ENCODE peak calls at places on chromosomes 6 and 20, in five cellular contexts. J is CD8-positive, alpha-beta T cell; D is astrocyte; Q is left lung; H is sigmoid colon. F is an unnamed sample.

GRCh38 chr6:43644940-43645612 is at the start of gene RSPH9:
- DNase-seq in J (peak; percentile 69), D (peak; percentile 55), Q (peak; percentile 95), H (peak; percentile 83), F (peak; percentile 72)

GRCh38 chr20:17809714-17810631 is 110.2 kb downstream of the BANF2 start:
- DNase-seq in J (no peak), D (no peak), Q (no peak), H (peak; percentile 49), F (no peak)

GRCh38 chr20:23233341-23233740 is 117.2 kb upstream of the NXT1 start:
- DNase-seq in J (no peak), D (no peak), Q (no peak), H (no peak), F (no peak)

GRCh38 chr6:26532699-26533523 is 5.3 kb upstream of the HMGN4 start:
- DNase-seq in J (peak; percentile 83), D (peak; percentile 73), Q (no peak), H (peak; percentile 96), F (peak; percentile 86)

GRCh38 chr6:56246941-56247653 is at the start of gene COL21A1:
- DNase-seq in J (no peak), D (no peak), Q (peak; percentile 79), H (peak; percentile 81), F (peak; percentile 58)

GRCh38 chr6:130743175-130743574 is 84.0 kb upstream of the SMLR1 start:
- DNase-seq in J (no peak), D (no peak), Q (no peak), H (no peak), F (no peak)

GRCh38 chr6:105077592-105078463 is 102.0 kb downstream of the POPDC3 start:
- DNase-seq in J (no peak), D (peak; percentile 18), Q (no peak), H (no peak), F (no peak)

GRCh38 chr20:41047975-41048305 is 19.3 kb downstream of the TOP1 start:
- DNase-seq in J (no peak), D (no peak), Q (no peak), H (no peak), F (no peak)

DNA sequence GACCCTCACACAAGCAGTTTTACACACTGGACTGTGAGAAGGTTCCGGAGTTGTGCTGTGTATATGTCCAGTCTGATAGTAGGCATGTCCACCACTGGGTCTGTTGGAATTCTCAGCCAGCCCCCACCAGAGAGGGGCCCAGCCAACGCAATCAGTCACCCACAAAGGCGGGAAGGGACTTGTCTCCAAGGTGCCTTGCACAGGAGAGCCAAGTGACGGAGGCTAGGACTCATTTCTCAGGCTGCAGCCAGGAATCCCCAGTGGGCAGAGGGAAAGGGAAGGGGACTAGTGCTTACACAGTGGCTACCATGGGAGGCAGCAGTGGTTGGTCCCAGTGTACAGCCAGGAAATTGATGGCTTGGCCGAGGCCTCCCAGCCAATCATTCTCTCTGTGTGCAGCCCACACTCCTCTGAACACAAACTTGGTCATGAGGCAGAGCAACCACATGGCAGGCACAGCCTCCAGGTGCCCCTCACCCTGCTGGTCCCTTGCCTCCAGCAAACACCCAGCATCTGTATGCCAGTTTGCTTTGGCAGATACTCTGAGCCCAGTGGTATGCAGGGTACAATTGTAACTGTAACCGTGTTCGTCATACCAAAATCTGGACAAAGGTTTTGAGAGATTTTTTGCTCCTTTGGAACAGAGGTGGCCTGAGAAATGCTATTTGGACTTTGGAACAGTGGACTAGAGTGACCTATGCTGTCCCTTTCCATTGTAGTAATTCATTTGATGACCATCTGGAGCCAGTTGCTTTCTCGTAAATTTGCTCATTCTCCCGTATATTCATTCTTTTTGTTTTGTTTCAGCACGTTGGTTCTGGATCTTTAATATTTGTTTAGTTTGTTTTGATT is 72.9 kb upstream of the MYL9 start:
- DNase-seq in J (no peak), D (no peak), Q (no peak), H (no peak), F (no peak)
- H3K4me1 ChIP-seq in J (peaks cover 68% of the 10 kb centered on the region), D (peaks cover 75% of the 10 kb centered on the region), Q (peaks cover 54% of the 10 kb centered on the region), H (peaks cover 99% of the 10 kb centered on the region), F (peaks cover 95% of the 10 kb centered on the region)

GRCh38 chr20:34538671-34539123 is 19.8 kb upstream of the MAP1LC3A start:
- DNase-seq in J (peak; percentile 48), D (no peak), Q (no peak), H (peak; percentile 75), F (peak; percentile 49)
- H3K36me3 ChIP-seq in J (peaks cover 32% of the 10 kb centered on the region), D (peaks cover 63% of the 10 kb centered on the region), Q (no peaks in the 10 kb centered on the region), H (peaks cover 64% of the 10 kb centered on the region), F (peaks cover 84% of the 10 kb centered on the region)

GRCh38 chr6:29559524-29560287 is at the start of gene UBD:
- DNase-seq in J (no peak), D (no peak), Q (no peak), H (no peak), F (no peak)
- H3K4me3 ChIP-seq in J (no peak within 1 kb of the TSS), D (no peak within 1 kb of the TSS), Q (no peak within 1 kb of the TSS), H (no peak within 1 kb of the TSS), F (no peak within 1 kb of the TSS)

DNA sequence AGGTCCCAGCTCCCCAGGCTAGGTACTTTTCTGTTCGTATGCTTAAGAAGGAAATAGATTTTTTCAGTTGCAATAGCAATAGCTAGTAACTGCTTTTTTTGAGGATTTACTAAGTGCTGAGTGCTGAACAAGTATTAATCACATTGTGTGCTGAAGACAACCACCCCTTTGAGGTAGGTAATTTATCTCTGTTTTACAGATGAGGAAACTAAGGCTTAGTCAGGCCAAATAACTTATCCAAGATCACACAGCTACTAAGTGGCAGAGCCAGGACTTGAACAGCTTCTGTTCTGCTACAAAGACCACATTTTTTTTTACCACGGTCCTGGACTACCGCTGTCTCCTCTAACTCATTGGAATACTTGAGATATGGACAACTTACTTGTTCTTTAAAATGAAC is 39.8 kb downstream of the LRRN4 start:
- DNase-seq in J (no peak), D (no peak), Q (no peak), H (no peak), F (no peak)
- H3K4me1 ChIP-seq in J (no peaks in the 10 kb centered on the region), D (no peaks in the 10 kb centered on the region), Q (no peaks in the 10 kb centered on the region), H (no peaks in the 10 kb centered on the region), F (peaks cover 33% of the 10 kb centered on the region)

GRCh38 chr20:33636776-33637175 is 25.4 kb upstream of the C20orf144 start:
- DNase-seq in J (no peak), D (no peak), Q (no peak), H (no peak), F (no peak)
- H3K36me3 ChIP-seq in J (peaks cover 14% of the 10 kb centered on the region), D (peaks cover 8% of the 10 kb centered on the region), Q (no peaks in the 10 kb centered on the region), H (peaks cover 35% of the 10 kb centered on the region), F (peaks cover 88% of the 10 kb centered on the region)

DNA sequence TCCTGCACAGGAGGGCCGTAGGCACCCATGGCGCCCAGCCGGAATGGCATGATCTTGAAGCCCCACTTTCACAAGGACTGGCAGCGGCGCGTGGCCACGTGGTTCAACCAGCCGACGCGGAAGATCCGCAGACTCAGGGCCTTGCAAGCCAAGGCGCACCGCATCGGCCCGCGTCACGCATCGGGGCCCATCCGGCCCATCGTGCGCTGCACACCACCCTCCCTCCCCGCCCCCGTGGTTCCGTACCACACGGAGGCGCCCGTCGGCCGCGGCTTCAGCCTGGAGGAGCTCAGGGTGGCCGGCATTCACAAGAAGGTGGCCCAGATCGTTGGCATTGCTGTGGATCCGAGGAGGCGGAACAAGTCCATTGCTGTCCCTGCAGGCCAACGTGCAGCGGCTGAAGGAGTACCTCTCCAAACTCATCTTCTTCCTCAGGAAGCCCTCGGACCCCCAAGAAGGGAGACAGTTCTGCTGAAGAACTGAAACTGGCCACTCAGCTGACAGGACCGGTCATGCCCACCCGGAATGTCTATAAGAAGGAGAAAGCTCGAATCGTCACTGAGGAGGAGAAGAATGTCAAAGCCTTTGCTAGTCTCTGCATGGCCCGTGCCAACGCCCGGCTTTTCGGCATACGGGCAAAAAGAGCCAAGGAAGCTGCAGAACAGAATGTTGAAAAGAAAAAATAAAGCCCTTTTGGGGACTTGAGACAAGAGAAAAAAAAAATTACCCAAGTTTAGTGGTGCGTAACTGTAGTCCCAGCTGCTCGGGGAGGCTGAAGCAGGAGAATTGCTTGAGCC is 9.9 kb upstream of the NCOA5 start:
- DNase-seq in J (no peak), D (no peak), Q (peak; percentile 79), H (no peak), F (no peak)
- H3K4me3 ChIP-seq in J (no peak overlapping the region), D (no peak overlapping the region), Q (no peak overlapping the region), H (no peak overlapping the region), F (peak overlapping the region; percentile 4)

DNA sequence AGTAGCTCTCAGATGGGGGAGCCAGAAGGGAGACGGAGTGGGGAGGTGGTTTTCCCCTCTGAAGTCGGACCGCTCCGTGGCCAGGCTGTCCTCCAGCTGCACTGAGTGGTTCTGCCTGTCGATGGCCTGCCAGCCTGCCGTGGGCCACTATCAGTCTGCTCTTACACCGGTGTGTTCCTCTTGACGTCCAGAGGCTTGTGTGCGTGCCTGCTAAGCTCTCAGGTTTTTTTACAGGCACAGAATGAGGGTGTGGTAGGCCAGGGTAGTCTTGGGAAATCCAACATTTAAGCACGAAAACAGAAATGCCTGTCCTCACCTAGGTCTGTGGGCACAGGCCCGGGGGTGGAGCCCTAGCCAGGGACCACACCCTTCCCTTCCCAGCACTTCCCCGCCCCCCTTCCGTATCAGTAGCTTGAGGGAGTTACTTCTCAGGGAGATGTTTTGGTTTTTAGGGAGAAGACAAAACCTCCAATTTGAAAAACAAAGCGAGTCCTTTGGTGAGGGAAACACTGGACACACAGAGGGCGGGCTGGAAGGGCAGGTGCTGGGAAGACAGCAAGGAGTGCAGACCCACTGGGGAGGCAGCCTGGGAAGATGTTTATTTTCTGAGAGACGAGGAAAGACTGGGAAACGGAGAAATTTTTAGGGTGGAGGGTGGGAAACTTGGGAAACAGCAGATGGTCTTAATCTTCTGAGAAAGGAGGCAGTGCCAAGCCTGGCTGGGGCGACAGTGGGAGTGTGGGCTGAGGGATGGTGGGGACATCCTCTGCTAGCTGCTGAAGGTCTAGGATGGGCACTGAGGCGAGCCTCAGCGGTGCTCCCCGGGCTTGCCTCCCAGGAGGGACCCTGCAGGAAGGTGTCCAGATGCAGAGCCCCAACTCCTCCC is 106.5 kb downstream of the LY86 start:
- DNase-seq in J (no peak), D (no peak), Q (no peak), H (peak; percentile 57), F (peak; percentile 61)
- H3K4me1 ChIP-seq in J (no peaks in the 10 kb centered on the region), D (peaks cover 7% of the 10 kb centered on the region), Q (peaks cover 36% of the 10 kb centered on the region), H (peaks cover 29% of the 10 kb centered on the region), F (peaks cover 18% of the 10 kb centered on the region)